ENCODE peak calls at places on chromosomes 3 and 15, in five cellular contexts. Z, E, C, Y and W are unnamed samples.

GRCh38 chr3:54847361-54847760 is 80.5 kb downstream of the LRTM1 start:
- DNase-seq in E (no peak), C (no peak), Y (no peak), Z (no peak), W (no peak)

GRCh38 chr3:181561130-181561529 is 150.6 kb upstream of the SOX2 start:
- DNase-seq in Y (no peak), C (no peak), Z (no peak), E (no peak), W (no peak)

GRCh38 chr15:77578641-77579372 is 53.9 kb downstream of the LINGO1 start:
- DNase-seq in C (no peak), E (no peak), Z (no peak), Y (no peak), W (no peak)

GRCh38 chr3:4897765-4898453 is 81.3 kb upstream of the BHLHE40 start:
- DNase-seq in Z (peak), Y (peak), C (no peak), E (no peak), W (no peak)

GRCh38 chr15:67161412-67161811 is 93.0 kb downstream of the AAGAB start:
- DNase-seq in Y (no peak), Z (no peak), C (no peak), E (no peak), W (no peak)

GRCh38 chr3:134704556-134704955 is 53.7 kb upstream of the KY start:
- DNase-seq in E (no peak), C (no peak), Z (no peak), Y (no peak), W (no peak)

GRCh38 chr15:90650117-90650955 is 66.8 kb upstream of the BLM start:
- DNase-seq in E (peak), Y (peak), Z (peak), C (no peak), W (no peak)

GRCh38 chr3:125054436-125055164 is 1.2 kb downstream of the HEG1 start:
- DNase-seq in C (peak), Y (peak), E (peak), Z (peak), W (peak)

GRCh38 chr3:126285369-126285768 is 71.8 kb downstream of the KLF15 start:
- DNase-seq in C (no peak), Y (no peak), E (no peak), Z (no peak), W (no peak)

GRCh38 chr3:187293977-187294376 is 2.4 kb upstream of the MASP1 start:
- DNase-seq in Y (peak), Z (no peak), E (peak), C (no peak), W (peak)

GRCh38 chr15:42193383-42193782 is 14.7 kb downstream of the VPS39 start:
- DNase-seq in E (no peak), C (no peak), Y (no peak), Z (no peak), W (no peak)

GRCh38 chr3:114929971-114930732 is 216.9 kb downstream of the ZBTB20 start:
- DNase-seq in E (no peak), C (no peak), Z (no peak), Y (peak), W (peak)

GRCh38 chr15:66673410-66674322 is 28.4 kb upstream of the SMAD6 start:
- DNase-seq in E (no peak), Y (peak), C (peak), Z (no peak), W (peak)

GRCh38 chr3:42875325-42876151 is at the start of gene CYP8B1:
- DNase-seq in E (no peak), Z (no peak), C (no peak), Y (no peak), W (no peak)

GRCh38 chr15:64776402-64776786 is 1.0 kb upstream of the RBPMS2 start:
- DNase-seq in C (peak), E (no peak), Z (no peak), Y (no peak), W (peak)
- H3K9ac ChIP-seq in C (no peak), E (peak), Z (no peak), Y (no peak), W (peak)

DNA sequence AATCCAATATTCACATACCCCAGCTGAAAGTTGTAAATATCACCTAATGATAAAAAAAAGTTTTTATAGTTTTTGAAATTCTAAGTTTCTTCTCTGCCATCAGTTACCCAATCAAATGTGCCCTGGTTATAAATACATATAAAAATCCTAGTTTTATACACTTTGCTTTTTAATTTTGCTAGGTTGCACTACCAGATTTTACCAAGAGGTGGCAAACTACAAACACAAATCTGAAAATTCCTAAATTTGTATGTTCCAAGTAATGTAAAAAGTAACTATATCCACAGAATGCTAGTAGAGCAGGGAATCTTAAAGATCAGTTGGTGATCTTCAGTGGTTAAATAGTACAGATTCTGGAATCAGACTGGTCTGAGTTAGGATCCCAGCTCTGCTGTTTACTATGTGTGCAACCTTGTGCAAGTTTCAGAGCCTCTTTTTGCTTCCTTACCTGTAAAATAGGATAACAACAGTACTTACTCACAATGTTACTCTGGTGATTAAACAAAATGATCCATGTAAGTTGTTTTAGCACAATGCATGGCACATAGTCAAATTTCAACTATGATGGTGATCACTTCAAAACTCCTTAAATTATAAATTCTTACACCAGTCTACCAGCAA is 11.0 kb downstream of the TRPM7 start:
- DNase-seq in E (peak), Y (peak), C (no peak), Z (peak), W (no peak)
- H3K4me3 ChIP-seq in E (no peak), Y (no peak), C (no peak), Z (no peak), W (no peak)

DNA sequence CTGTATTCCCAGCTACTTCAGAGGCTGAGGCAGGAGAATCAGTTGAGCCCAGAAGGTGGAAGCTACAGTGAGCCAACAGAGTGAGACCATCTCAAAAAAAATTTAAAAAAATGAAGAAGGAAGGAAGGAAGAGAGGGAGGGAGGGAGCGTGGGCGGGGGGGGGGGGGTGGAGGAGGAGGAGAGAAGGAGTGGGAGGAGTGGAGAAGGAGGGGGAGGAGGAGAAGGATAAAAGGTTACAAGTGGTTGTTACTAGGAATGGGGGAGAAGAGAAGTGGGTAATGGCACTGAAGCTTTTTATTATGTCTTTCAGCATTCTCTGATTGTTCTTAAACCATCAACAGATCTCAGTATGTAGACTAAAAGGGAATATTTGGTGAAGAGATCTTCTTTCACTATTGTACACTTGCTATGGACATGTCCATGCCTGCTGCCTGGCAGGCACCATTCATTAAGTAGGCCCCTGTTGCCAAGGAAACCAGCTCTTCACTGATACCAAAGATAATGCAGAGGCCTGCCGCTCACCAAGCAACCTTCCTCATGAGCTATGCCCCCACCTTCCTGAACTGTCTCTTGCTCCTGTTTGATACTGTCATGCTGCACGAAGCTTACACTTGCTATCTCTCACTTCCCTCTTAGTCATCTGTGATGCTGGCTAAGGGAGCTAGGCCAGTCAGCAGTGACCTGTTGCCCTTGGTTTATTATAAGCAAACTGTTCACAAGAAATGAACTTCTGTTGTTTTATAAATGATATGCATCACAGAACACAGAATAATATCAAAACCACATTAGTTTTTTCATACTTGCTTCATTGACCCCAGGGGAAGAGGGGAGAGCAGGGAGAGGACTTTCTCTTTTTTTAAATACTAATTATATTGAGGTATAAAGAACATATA is 23.1 kb downstream of the EPM2AIP1 start:
- DNase-seq in Z (peak), C (peak), Y (peak), E (peak), W (peak)
- H3K27ac ChIP-seq in Z (peak), C (no peak), Y (no peak), E (no peak), W (peak)

DNA sequence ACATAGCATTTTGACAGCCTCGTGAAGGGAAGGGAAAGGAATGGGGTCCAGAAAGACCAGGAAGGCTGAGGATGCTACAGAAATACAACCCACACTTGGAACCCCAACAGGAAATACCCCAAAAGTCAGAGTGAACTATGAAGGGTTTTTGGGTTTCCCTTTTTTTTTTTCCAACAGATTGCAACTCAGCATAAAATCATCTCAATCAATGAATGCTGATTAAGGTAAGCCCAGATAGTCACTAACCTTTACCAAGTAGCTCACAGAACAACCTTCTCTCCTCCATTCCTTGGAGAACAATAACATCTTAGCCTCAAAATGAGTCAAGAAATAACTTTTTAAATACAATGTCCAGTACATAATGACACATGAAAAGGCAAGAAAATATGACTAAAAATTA is 93.7 kb upstream of the OCA2 start:
- DNase-seq in E (no peak), C (no peak), Z (no peak), Y (no peak), W (no peak)
- H3K9ac ChIP-seq in E (no peak), C (no peak), Z (no peak), Y (no peak), W (no peak)

DNA sequence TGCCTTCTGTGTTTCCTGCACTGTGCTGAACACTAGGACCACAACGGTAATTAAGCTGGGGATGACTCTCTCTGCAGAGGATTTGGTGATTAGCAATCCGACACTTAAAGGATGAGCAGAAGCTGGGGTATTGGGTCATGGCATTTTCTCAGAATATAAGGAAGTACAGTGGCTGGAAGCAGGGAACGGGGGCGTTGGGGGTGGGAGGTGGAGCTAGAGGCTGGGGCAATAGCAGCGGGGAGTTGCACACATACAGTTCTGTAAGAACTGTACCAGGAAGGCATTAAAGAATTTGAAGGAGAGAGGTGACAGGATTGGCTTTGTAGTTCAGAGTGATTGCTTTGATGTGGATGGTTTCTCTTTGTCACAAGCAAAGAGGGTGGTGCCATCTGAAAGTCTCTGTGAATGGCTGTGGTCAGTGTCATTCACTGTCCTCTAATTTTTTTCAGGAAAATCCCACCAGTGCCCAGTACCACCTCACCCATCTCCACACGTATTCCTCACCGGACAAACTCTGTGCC is 28.2 kb downstream of the PSMD6 start:
- DNase-seq in Y (no peak), C (peak), Z (no peak), E (no peak), W (no peak)
- H3K4me3 ChIP-seq in Y (no peak), C (no peak), Z (no peak), E (no peak), W (no peak)

GRCh38 chr3:155362808-155363689 is 69.6 kb upstream of the STRIT1 start:
- DNase-seq in C (peak), Y (no peak), E (no peak), Z (no peak), W (peak)
- H3K27ac ChIP-seq in C (peak), Y (no peak), E (no peak), Z (no peak), W (peak)